ENCODE peak calls at places on chromosome 13, in six cellular contexts. X, T, L, A, C and B are unnamed samples.
A peak's percentile ranks its signal among the peaks of the same experiment; 100 is the strongest.

GRCh38 chr13:114112231-114112825 is 20.1 kb downstream of the RASA3 start:
- DNase-seq in C (no peak), T (no peak), A (no peak), L (no peak), X (no peak), B (no peak)

GRCh38 chr13:58032676-58033440 is 401.3 kb downstream of the PCDH17 start:
- DNase-seq in L (no peak), X (no peak), T (no peak), A (no peak), C (no peak), B (no peak)

GRCh38 chr13:113518080-113518803 is 27.7 kb upstream of the DCUN1D2 start:
- DNase-seq in X (no peak), A (no peak), L (no peak), C (no peak), T (no peak), B (no peak)

GRCh38 chr13:110365876-110366275 is 58.8 kb downstream of the COL4A2 start:
- DNase-seq in C (no peak), T (no peak), X (no peak), A (no peak), L (no peak), B (no peak)

GRCh38 chr13:44715287-44716224 is 139.4 kb upstream of the TSC22D1 start:
- DNase-seq in A (no peak), C (no peak), T (no peak), L (no peak), X (peak; percentile 35), B (peak; percentile 34)

GRCh38 chr13:78121459-78122348 is 203.1 kb upstream of the EDNRB start:
- DNase-seq in C (peak; percentile 82), T (peak; percentile 38), L (peak; percentile 41), A (peak; percentile 3), X (peak; percentile 49), B (peak; percentile 84)

GRCh38 chr13:77290342-77290741 is 36.6 kb downstream of the MYCBP2 start:
- DNase-seq in X (no peak), L (no peak), A (no peak), T (no peak), C (no peak), B (no peak)

GRCh38 chr13:110705356-110705825 is 525 bp downstream of the CARS2 start:
- DNase-seq in X (peak; percentile 13), L (no peak), A (no peak), C (no peak), T (no peak), B (peak; percentile 28)

GRCh38 chr13:23928985-23929384 is 31.7 kb upstream of the C1QTNF9B start:
- DNase-seq in L (no peak), X (peak; percentile 93), T (no peak), A (no peak), C (no peak), B (no peak)

GRCh38 chr13:43428545-43429287 is 358.1 kb downstream of the ENOX1 start:
- DNase-seq in C (no peak), L (no peak), X (no peak), A (no peak), T (no peak), B (no peak)

GRCh38 chr13:21075303-21076264 is 14.2 kb upstream of the LATS2 start:
- DNase-seq in L (peak; percentile 14), T (no peak), A (peak; percentile 22), C (no peak), X (peak; percentile 42), B (peak; percentile 4)

GRCh38 chr13:91722267-91722884 is 324.0 kb downstream of the GPC5 start:
- DNase-seq in L (no peak), C (peak; percentile 76), T (no peak), A (no peak), X (peak; percentile 23), B (peak; percentile 68)

GRCh38 chr13:50991624-50992610 is 82.3 kb downstream of the RNASEH2B start:
- DNase-seq in A (no peak), T (no peak), X (no peak), C (peak; percentile 78), L (peak; percentile 71), B (peak; percentile 90)

GRCh38 chr13:35164324-35164932 is 222.4 kb downstream of the NBEA start:
- DNase-seq in X (peak; percentile 37), L (no peak), T (no peak), C (peak; percentile 65), A (no peak), B (peak; percentile 69)

GRCh38 chr13:110161112-110161897 is 145.7 kb downstream of the COL4A1 start:
- DNase-seq in T (no peak), C (no peak), L (no peak), A (no peak), X (no peak), B (no peak)

GRCh38 chr13:98576963-98577822 is at the start of gene STK24:
- DNase-seq in A (peak; percentile 63), T (peak; percentile 46), C (peak; percentile 78), X (peak; percentile 72), L (peak; percentile 57), B (peak; percentile 82)

GRCh38 chr13:46207828-46208227 is 3.9 kb upstream of the LRRC63 start:
- DNase-seq in C (no peak), X (no peak), T (no peak), A (no peak), L (no peak), B (no peak)

GRCh38 chr13:97018029-97018819 is 23.9 kb upstream of the OXGR1 start:
- DNase-seq in A (no peak), T (peak; percentile 22), C (peak; percentile 83), L (peak; percentile 51), X (peak; percentile 49), B (peak; percentile 76)

GRCh38 chr13:99911965-99912566 is 59.5 kb downstream of the ZIC5 start:
- DNase-seq in A (no peak), L (no peak), T (no peak), C (no peak), X (no peak), B (no peak)

GRCh38 chr13:46721054-46721453 is 75.9 kb downstream of the ESD start:
- DNase-seq in L (peak; percentile 57), T (peak; percentile 43), A (peak; percentile 13), C (peak; percentile 68), X (peak; percentile 29), B (peak; percentile 69)